ENCODE peak calls at places on chromosomes 11 and 22, in six cellular contexts. U is SK-N-SH, H is tibial artery, F is pancreas, X is HCT116, C is fibroblast of lung. Z is an unnamed sample.

GRCh38 chr11:2451336-2451735 is 6.5 kb downstream of the KCNQ1 start:
- DNase-seq in U (no peak), C (no peak), F (no peak), H (peak; percentile 27), X (no peak), Z (no peak)

GRCh38 chr11:9313648-9314290 is 624 bp downstream of the TMEM41B start:
- DNase-seq in U (no peak), F (no peak), C (peak; percentile 27), H (no peak), X (no peak), Z (no peak)

GRCh38 chr11:27041141-27041869 is 690 bp downstream of the BBOX1 start:
- DNase-seq in U (no peak), H (no peak), C (no peak), F (no peak), X (no peak), Z (no peak)

GRCh38 chr22:31753005-31753633 is 700 bp upstream of the DEPDC5 start:
- DNase-seq in H (peak; percentile 72), U (peak; percentile 77), C (no peak), F (peak; percentile 43), X (no peak), Z (no peak)

GRCh38 chr11:75468534-75469340 is 35.7 kb upstream of the KLHL35 start:
- DNase-seq in U (peak; percentile 64), C (peak; percentile 76), X (no peak), F (no peak), H (no peak), Z (no peak)

GRCh38 chr11:57424802-57425564 is 1.9 kb downstream of the SLC43A3 start:
- DNase-seq in C (peak; percentile 87), X (no peak), F (peak; percentile 23), U (no peak), H (peak; percentile 92), Z (peak; percentile 44)

GRCh38 chr22:19579880-19580279 is 55.7 kb upstream of the CLDN5 start:
- DNase-seq in X (no peak), C (no peak), U (no peak), F (no peak), H (no peak), Z (no peak)

GRCh38 chr11:115892016-115892415 is 387.8 kb upstream of the CADM1 start:
- DNase-seq in X (no peak), H (no peak), C (peak; percentile 61), U (no peak), F (no peak), Z (no peak)

GRCh38 chr11:7314811-7315604 is 63.3 kb downstream of the SYT9 start:
- DNase-seq in H (no peak), F (no peak), U (no peak), C (no peak), X (no peak), Z (no peak)

GRCh38 chr22:25979968-25980367 is 189.3 kb upstream of the SEZ6L start:
- DNase-seq in F (no peak), C (no peak), H (no peak), X (no peak), U (no peak), Z (no peak)

GRCh38 chr11:132430352-132431091 is 1060.1 kb downstream of the NTM start:
- DNase-seq in C (peak; percentile 53), F (no peak), H (no peak), U (peak; percentile 59), X (no peak), Z (no peak)

GRCh38 chr11:73271936-73272679 is at the start of gene P2RY6:
- DNase-seq in U (peak; percentile 87), F (no peak), X (no peak), H (peak; percentile 67), C (peak; percentile 59), Z (no peak)

GRCh38 chr11:109015283-109015682 is 350.4 kb downstream of the DDX10 start:
- DNase-seq in C (peak; percentile 81), H (no peak), X (no peak), F (no peak), U (no peak), Z (no peak)

GRCh38 chr22:41957941-41958556 is 6.1 kb downstream of the SMIM45 start:
- DNase-seq in F (no peak), H (no peak), U (no peak), X (no peak), C (no peak), Z (no peak)
- H3K4me3 ChIP-seq in F (peak overlapping the region; percentile 34), H (no peak overlapping the region), U (peak overlapping the region; percentile 50), X (peak overlapping the region; percentile 3), C (no peak overlapping the region), Z (no peak overlapping the region)

GRCh38 chr22:50015451-50016307 is 3.1 kb upstream of the IL17REL start:
- DNase-seq in C (no peak), H (peak; percentile 57), F (no peak), U (peak; percentile 41), X (no peak), Z (no peak)
- H3K27me3 ChIP-seq in C (peaks cover 46% of the 10 kb centered on the region), H (peaks cover 4% of the 10 kb centered on the region), F (peaks cover 5% of the 10 kb centered on the region), U (peaks cover 74% of the 10 kb centered on the region), X (no peaks in the 10 kb centered on the region), Z (peaks cover 29% of the 10 kb centered on the region)

DNA sequence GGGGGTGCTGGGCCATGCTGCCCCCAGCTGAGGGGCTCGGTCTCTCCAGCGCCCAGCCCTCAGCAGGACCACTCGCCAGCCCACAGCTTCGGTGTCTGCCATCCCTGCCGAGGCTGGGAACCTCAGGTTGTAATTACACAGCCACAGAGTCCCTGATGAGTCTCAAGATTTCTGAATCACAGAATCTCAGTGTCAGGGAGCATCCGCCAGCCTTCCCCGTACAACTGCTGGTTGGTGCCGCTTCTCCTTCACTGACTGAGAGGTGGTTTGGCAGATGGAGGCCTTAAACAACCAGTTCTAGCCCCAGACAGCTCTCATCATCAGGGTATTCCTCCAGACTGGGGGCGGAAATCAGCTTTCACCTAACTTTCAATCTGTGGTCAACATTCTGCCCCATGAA is 13.7 kb downstream of the PHF21B start:
- DNase-seq in F (no peak), C (no peak), U (no peak), H (no peak), X (no peak), Z (no peak)
- TF ChIP-seq CTCF in F (no peak), C (no peak), U (no peak), H (no peak), X (no peak), Z (no peak)

DNA sequence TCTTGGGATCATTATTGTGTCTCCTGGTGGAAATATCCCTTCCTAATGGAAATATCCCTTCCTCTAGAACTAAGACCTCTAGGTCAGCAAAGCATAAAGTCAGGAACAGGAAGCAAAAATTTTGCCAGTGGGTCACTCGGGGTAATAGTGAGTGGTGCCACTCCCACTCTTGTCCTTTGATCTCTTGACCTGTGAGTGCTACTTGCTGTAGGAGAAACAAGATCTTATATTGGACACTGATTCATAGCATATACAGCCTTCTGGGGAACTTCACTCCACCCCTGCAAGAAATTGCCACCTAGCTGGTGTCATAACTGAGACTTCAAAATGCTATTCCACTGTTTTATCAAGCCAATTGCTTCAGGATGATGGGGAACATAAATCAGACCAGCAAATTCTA is 44.7 kb upstream of the TMEM45B start:
- DNase-seq in C (no peak), H (no peak), U (no peak), X (no peak), F (no peak), Z (no peak)
- H3K4me3 ChIP-seq in C (no peak overlapping the region), H (no peak overlapping the region), U (no peak overlapping the region), X (no peak overlapping the region), F (no peak overlapping the region), Z (no peak overlapping the region)

GRCh38 chr11:638616-639323 is 1.7 kb downstream of the DRD4 start:
- DNase-seq in C (peak; percentile 15), X (no peak), U (peak; percentile 30), H (no peak), F (no peak), Z (no peak)
- H3K27me3 ChIP-seq in C (peaks cover 5% of the 10 kb centered on the region), X (no peaks in the 10 kb centered on the region), U (no peaks in the 10 kb centered on the region), H (no peaks in the 10 kb centered on the region), F (no peaks in the 10 kb centered on the region), Z (peaks cover 3% of the 10 kb centered on the region)

GRCh38 chr22:21697021-21697771 is 31.4 kb downstream of the PPIL2 start:
- DNase-seq in C (no peak), X (no peak), H (no peak), F (no peak), U (no peak), Z (no peak)
- TF ChIP-seq CTCF in C (no peak), X (no peak), H (no peak), F (no peak), U (no peak), Z (no peak)

DNA sequence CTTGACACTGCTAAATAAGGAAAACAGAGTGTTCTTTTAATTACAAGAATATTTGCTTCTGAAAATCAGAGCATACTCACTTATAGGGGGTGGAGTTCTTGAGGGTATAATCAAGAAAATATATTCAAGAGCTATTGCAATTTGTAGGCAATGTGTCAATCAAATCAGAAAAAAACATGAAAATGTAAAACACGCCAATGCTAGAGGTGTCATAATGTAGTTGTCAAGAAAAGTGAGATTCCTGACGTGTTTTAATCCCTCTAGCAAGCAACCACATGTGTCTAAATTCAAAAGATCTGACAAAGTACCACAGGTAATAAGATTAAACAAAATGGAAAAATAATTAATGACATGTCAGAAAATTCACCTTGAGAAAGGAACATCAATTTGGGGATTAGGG is 1440.7 kb upstream of the RAG2 start:
- DNase-seq in H (no peak), C (no peak), U (no peak), X (no peak), F (no peak), Z (no peak)
- H3K4me3 ChIP-seq in H (no peak overlapping the region), C (no peak overlapping the region), U (no peak overlapping the region), X (no peak overlapping the region), F (no peak overlapping the region), Z (no peak overlapping the region)

DNA sequence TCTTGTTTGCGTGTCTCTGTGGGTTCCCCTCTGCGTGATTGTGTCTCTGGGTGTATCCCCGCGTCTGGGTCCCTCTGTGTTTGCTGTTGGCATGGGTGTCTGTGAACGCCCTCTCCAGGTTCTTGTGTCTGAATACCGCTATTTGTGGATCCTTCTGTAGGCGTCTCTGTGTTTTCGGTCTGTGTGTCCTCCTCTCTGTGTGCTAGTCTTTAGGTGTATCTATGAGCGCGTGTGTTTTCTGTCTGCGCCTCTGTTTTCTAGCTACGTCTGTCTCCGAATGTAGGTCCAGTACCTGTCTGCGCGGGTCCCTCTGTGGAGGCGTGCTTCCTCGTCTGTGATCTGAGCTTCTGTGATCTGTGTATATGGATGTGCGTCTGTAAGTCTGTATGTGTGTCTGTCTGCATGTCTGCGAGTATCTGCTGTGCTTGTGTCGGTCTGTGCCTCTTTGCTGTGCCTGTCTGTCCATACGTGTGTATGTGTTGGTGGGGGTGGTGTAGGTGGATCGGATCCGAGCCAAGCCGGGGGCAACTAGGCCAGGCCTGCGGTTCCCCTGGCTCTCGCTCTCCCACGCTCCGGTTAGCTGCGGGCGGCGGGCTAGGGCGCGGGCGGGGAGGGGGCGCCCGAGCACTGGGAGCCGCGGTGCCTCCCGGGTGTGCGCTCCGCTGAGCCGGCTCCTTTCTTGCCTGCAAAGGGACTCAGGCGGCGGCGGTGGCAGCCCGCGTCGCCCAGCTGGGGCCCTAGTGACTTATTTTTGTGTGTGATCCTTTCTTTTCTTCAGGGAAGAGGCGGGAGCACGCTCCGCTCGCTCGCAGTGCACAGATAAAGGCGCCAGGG is 105.3 kb upstream of the E2F8 start:
- DNase-seq in H (no peak), U (peak; percentile 84), F (peak; percentile 30), X (no peak), C (no peak), Z (no peak)
- H3K27me3 ChIP-seq in H (no peaks in the 10 kb centered on the region), U (peaks cover 64% of the 10 kb centered on the region), F (peaks cover 6% of the 10 kb centered on the region), X (peaks cover 57% of the 10 kb centered on the region), C (peaks cover 40% of the 10 kb centered on the region), Z (peaks cover 43% of the 10 kb centered on the region)